ENCODE peak calls at places on chromosome 9, in nine cellular contexts. H is HCT116, C is heart left ventricle, Z is GM12892, D is H54, N is sigmoid colon, R is stomach, T is adrenal gland, A is ovary. I is an unnamed sample.

GRCh38 chr9:18747590-18747989 is 273.6 kb downstream of the ADAMTSL1 start:
- DNase-seq in Z (no peak), N (no peak), T (no peak), A (no peak), C (no peak), H (no peak), D (no peak), R (no peak), I (no peak)

GRCh38 chr9:127177682-127178265 is 55.3 kb upstream of the ANGPTL2 start:
- DNase-seq in R (peak; percentile 9), T (peak; percentile 7), Z (no peak), D (no peak), C (no peak), H (no peak), N (peak; percentile 15), A (peak; percentile 30), I (no peak)

GRCh38 chr9:91541744-91542143 is 118.1 kb upstream of the NFIL3 start:
- DNase-seq in A (no peak), T (no peak), N (no peak), Z (no peak), R (no peak), D (no peak), H (no peak), C (no peak), I (no peak)

GRCh38 chr9:72579190-72579589 is 57.8 kb downstream of the TMC1 start:
- DNase-seq in N (no peak), C (peak; percentile 29), Z (no peak), R (peak; percentile 81), H (peak; percentile 69), D (peak; percentile 75), A (peak; percentile 60), T (peak; percentile 62), I (peak; percentile 40)

GRCh38 chr9:96071245-96072124 is 196.0 kb downstream of the ERCC6L2 start:
- DNase-seq in R (no peak), A (no peak), T (no peak), C (no peak), N (no peak), D (peak; percentile 75), H (peak; percentile 16), Z (peak; percentile 36), I (no peak)

GRCh38 chr9:16136961-16137360 is 584.1 kb downstream of the CCDC171 start:
- DNase-seq in H (no peak), Z (no peak), A (no peak), T (no peak), R (no peak), D (no peak), C (peak; percentile 73), N (no peak), I (no peak)

GRCh38 chr9:99731950-99732349 is 89.7 kb upstream of the NR4A3 start:
- DNase-seq in R (no peak), D (no peak), N (no peak), T (no peak), A (no peak), C (no peak), H (no peak), Z (no peak), I (no peak)

GRCh38 chr9:115213777-115214428 is 95.9 kb upstream of the TNC start:
- DNase-seq in H (no peak), C (peak; percentile 26), D (peak; percentile 35), N (peak; percentile 78), R (no peak), T (no peak), Z (no peak), A (no peak), I (no peak)

GRCh38 chr9:108802967-108803366 is 52.8 kb downstream of the ACTL7B start:
- DNase-seq in A (no peak), H (no peak), C (no peak), Z (no peak), T (no peak), N (no peak), D (no peak), R (no peak), I (no peak)

GRCh38 chr9:88593537-88594185 is 58.7 kb downstream of the NXNL2 start:
- DNase-seq in H (peak; percentile 34), R (peak; percentile 54), D (no peak), N (no peak), C (peak; percentile 66), T (peak; percentile 76), Z (no peak), A (peak; percentile 45), I (peak; percentile 34)

GRCh38 chr9:33106827-33107621 is 30.6 kb upstream of the SMU1 start:
- DNase-seq in D (no peak), A (peak; percentile 70), C (peak; percentile 77), R (peak; percentile 45), H (no peak), N (peak; percentile 76), Z (no peak), T (peak; percentile 54), I (peak; percentile 27)

GRCh38 chr9:70479880-70480291 is 65.4 kb upstream of the KLF9 start:
- DNase-seq in A (peak; percentile 49), C (no peak), R (peak; percentile 34), N (peak; percentile 72), H (no peak), Z (no peak), D (peak; percentile 40), T (no peak), I (no peak)

GRCh38 chr9:31304576-31304975 is 1079.9 kb upstream of the ACO1 start:
- DNase-seq in D (peak; percentile 0), T (no peak), Z (no peak), R (no peak), N (no peak), A (no peak), C (no peak), H (peak; percentile 23), I (no peak)

GRCh38 chr9:88835038-88835466 is 156.2 kb upstream of the S1PR3 start:
- DNase-seq in C (no peak), R (no peak), A (no peak), D (no peak), N (no peak), T (no peak), Z (no peak), H (no peak), I (no peak)

GRCh38 chr9:123131258-123131657 is 97.8 kb downstream of the GPR21 start:
- DNase-seq in D (peak; percentile 75), H (no peak), N (no peak), T (no peak), R (no peak), Z (no peak), C (no peak), A (no peak), I (no peak)

GRCh38 chr9:135732569-135733257 is 30.7 kb downstream of the KCNT1 start:
- DNase-seq in N (no peak), T (no peak), D (no peak), Z (no peak), R (no peak), A (no peak), H (no peak), C (no peak), I (no peak)

GRCh38 chr9:2271426-2271825 is 256.3 kb downstream of the SMARCA2 start:
- DNase-seq in A (peak; percentile 57), D (peak; percentile 39), N (no peak), R (no peak), T (peak; percentile 29), C (peak; percentile 44), Z (peak; percentile 15), H (peak; percentile 18), I (peak; percentile 11)

GRCh38 chr9:114112778-114113585 is 13.9 kb upstream of the KIF12 start:
- DNase-seq in C (peak; percentile 92), N (peak; percentile 92), D (no peak), R (peak; percentile 73), Z (no peak), A (peak; percentile 94), H (no peak), T (peak; percentile 65), I (no peak)

GRCh38 chr9:93098236-93098946 is 2.4 kb downstream of the CARD19 start:
- DNase-seq in H (peak; percentile 65), A (peak; percentile 91), N (peak; percentile 97), R (peak; percentile 85), T (peak; percentile 90), D (peak; percentile 93), C (peak; percentile 89), Z (no peak), I (peak; percentile 54)

GRCh38 chr9:16720386-16720785 is 150.1 kb downstream of the BNC2 start:
- DNase-seq in D (no peak), N (no peak), T (no peak), C (no peak), Z (no peak), H (no peak), A (no peak), R (no peak), I (no peak)

GRCh38 chr9:35518212-35518917 is 28.5 kb downstream of the RUSC2 start:
- DNase-seq in C (no peak), D (peak; percentile 36), Z (no peak), H (peak; percentile 83), R (peak; percentile 42), N (no peak), T (no peak), A (no peak), I (no peak)
- TF ChIP-seq POLR2A in C (no peak), D (no peak), Z (no peak), H (no peak), R (no peak), N (no peak), T (no peak), A (no peak), I (no peak)

GRCh38 chr9:81546498-81546897 is 142.8 kb downstream of the TLE1 start:
- DNase-seq in A (no peak), H (no peak), C (no peak), D (no peak), T (no peak), Z (no peak), N (no peak), R (no peak), I (no peak)
- TF ChIP-seq POLR2A in A (no peak), H (no peak), C (no peak), D (no peak), T (no peak), Z (no peak), N (no peak), R (no peak), I (no peak)

DNA sequence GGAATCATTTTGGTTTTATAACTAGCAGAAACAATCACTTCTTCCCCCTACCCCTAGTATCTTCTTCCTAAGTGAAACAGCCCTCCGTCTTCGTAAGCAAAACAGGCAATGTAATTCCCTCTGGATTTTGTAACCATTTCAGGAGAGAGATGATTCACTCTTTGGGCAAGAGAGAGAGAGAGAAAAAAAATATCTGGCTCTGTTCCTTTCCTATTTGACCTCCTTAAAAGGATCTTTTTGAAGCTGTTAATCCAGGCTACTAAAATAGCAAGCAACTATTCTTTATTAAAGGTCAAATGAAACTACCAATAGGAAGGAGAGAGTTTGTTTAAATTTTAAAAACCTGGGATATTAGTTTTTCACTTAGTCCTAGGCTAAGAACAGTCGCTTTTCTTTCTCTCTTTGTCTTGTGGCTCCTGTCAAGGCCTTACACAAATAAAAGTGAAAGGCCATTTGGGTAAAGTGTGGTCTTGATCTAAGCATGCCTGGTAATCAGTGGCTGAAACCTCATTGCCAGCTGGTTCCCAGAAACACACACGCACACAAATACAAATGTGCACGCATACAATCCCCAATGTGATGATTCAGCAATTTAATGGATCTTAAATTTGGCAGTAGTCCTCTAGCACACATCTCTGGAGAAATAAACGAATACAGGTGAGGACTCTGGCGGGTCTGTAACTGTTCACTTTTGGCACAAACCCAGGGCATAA is 70.2 kb downstream of the PRUNE2 start:
- DNase-seq in D (peak; percentile 32), N (peak; percentile 79), T (no peak), R (no peak), A (no peak), C (no peak), Z (no peak), H (no peak), I (no peak)
- TF ChIP-seq POLR2A in D (no peak), N (peak; percentile 61), T (peak; percentile 73), R (no peak), A (no peak), C (no peak), Z (no peak), H (no peak), I (no peak)

GRCh38 chr9:27497883-27498553 is 26.1 kb upstream of the IFNK start:
- DNase-seq in C (no peak), N (no peak), T (no peak), R (no peak), A (no peak), D (no peak), H (no peak), Z (no peak), I (no peak)
- TF ChIP-seq POLR2A in C (no peak), N (no peak), T (no peak), R (no peak), A (no peak), D (no peak), H (no peak), Z (no peak), I (no peak)

I was measured in erythroblast.